ENCODE peak calls at places on chromosome 21, in eight cellular contexts. B, I, X, D, L, K, Y and C are unnamed samples.

GRCh38 chr21:46667191-46667734 is 31.8 kb downstream of the PRMT2 start:
- DNase-seq in B (peak), I (peak), X (peak), D (no peak), L (peak), K (peak), Y (no peak), C (no peak)

GRCh38 chr21:36310016-36310415 is 10.0 kb upstream of the MORC3 start:
- DNase-seq in B (no peak), I (peak), X (no peak), D (no peak), L (no peak), K (no peak), Y (no peak), C (no peak)

GRCh38 chr21:36699546-36700294 is 805 bp downstream of the SIM2 start:
- DNase-seq in B (peak), I (no peak), X (no peak), D (no peak), L (no peak), K (no peak), Y (no peak), C (peak)

GRCh38 chr21:41804381-41804780 is 37.5 kb upstream of the RIPK4 start:
- DNase-seq in B (no peak), I (no peak), X (no peak), D (no peak), L (no peak), K (no peak), Y (no peak), C (no peak)

GRCh38 chr21:29164330-29164942 is 34.0 kb downstream of the MAP3K7CL start:
- DNase-seq in B (peak), I (no peak), X (peak), D (no peak), L (peak), K (peak), Y (no peak), C (peak)

GRCh38 chr21:32921632-32922230 is 104.0 kb upstream of the OLIG2 start:
- DNase-seq in B (peak), I (peak), X (no peak), D (no peak), L (peak), K (no peak), Y (no peak), C (no peak)

GRCh38 chr21:44427241-44428120 is 27.8 kb upstream of the LRRC3 start:
- DNase-seq in B (no peak), I (no peak), X (no peak), D (peak), L (no peak), K (no peak), Y (no peak), C (no peak)

GRCh38 chr21:15494481-15494880 is 235.3 kb upstream of the USP25 start:
- DNase-seq in B (no peak), I (no peak), X (no peak), D (no peak), L (no peak), K (no peak), Y (no peak), C (no peak)

GRCh38 chr21:21397464-21397863 is 399.3 kb downstream of the NCAM2 start:
- DNase-seq in B (no peak), I (no peak), X (no peak), D (no peak), L (no peak), K (no peak), Y (no peak), C (no peak)

GRCh38 chr21:35696644-35697043 is 363.7 kb downstream of the SETD4 start:
- DNase-seq in B (no peak), I (no peak), X (no peak), D (no peak), L (peak), K (no peak), Y (no peak), C (no peak)

GRCh38 chr21:45509566-45510465 is 32.4 kb downstream of the SLC19A1 start:
- DNase-seq in B (no peak), I (no peak), X (no peak), D (peak), L (no peak), K (no peak), Y (no peak), C (no peak)

GRCh38 chr21:42027804-42028753 is 17.9 kb upstream of the ZBTB21 start:
- DNase-seq in B (no peak), I (no peak), X (no peak), D (no peak), L (no peak), K (no peak), Y (no peak), C (no peak)

GRCh38 chr21:25350056-25350455 is 257.2 kb downstream of the MRPL39 start:
- DNase-seq in B (no peak), I (peak), X (no peak), D (no peak), L (peak), K (peak), Y (no peak), C (peak)

GRCh38 chr21:21897275-21897883 is 899.2 kb downstream of the NCAM2 start:
- DNase-seq in B (no peak), I (no peak), X (no peak), D (no peak), L (no peak), K (no peak), Y (no peak), C (no peak)

GRCh38 chr21:43578677-43579313 is 80.5 kb downstream of the HSF2BP start:
- DNase-seq in B (no peak), I (no peak), X (no peak), D (no peak), L (peak), K (peak), Y (no peak), C (no peak)

GRCh38 chr21:36511484-36512227 is 31.7 kb upstream of the CLDN14 start:
- DNase-seq in B (no peak), I (no peak), X (no peak), D (no peak), L (peak), K (peak), Y (no peak), C (no peak)